ENCODE peak calls at places on chromosomes 5 and 9, in eight cellular contexts. U, X, N, B, T, Z, L and R are unnamed samples.

GRCh38 chr5:873328-873727 is 19.3 kb downstream of the BRD9 start:
- DNase-seq in T (no peak), B (no peak), L (no peak), X (no peak), U (no peak), Z (no peak), N (no peak), R (no peak)

GRCh38 chr5:109688647-109688998 is 1.1 kb upstream of the MAN2A1 start:
- DNase-seq in T (no peak), Z (peak), L (no peak), U (peak), B (no peak), N (peak), X (peak), R (no peak)

GRCh38 chr5:106392766-106393165 is 1278.0 kb downstream of the EFNA5 start:
- DNase-seq in Z (no peak), N (no peak), L (no peak), U (no peak), B (no peak), X (peak), T (no peak), R (no peak)

GRCh38 chr9:16328349-16328748 is 542.1 kb downstream of the BNC2 start:
- DNase-seq in U (no peak), N (no peak), Z (no peak), B (no peak), T (no peak), X (no peak), L (no peak), R (no peak)

GRCh38 chr5:173644700-173645436 is 28.4 kb upstream of the BOD1 start:
- DNase-seq in L (no peak), X (no peak), Z (no peak), U (no peak), N (no peak), B (no peak), T (no peak), R (no peak)

GRCh38 chr9:114082017-114082735 is 4.1 kb upstream of the AMBP start:
- DNase-seq in U (peak), B (peak), N (peak), L (peak), X (peak), Z (peak), T (peak), R (peak)

GRCh38 chr5:164345853-164346252 is 840.4 kb downstream of the MAT2B start:
- DNase-seq in L (no peak), U (no peak), T (no peak), Z (no peak), B (no peak), X (no peak), N (no peak), R (no peak)

GRCh38 chr5:124132843-124133242 is 613.6 kb downstream of the ZNF608 start:
- DNase-seq in L (no peak), X (no peak), N (no peak), Z (peak), U (no peak), T (no peak), B (no peak), R (no peak)

GRCh38 chr5:32991416-32991805 is 280.3 kb downstream of the NPR3 start:
- DNase-seq in U (no peak), X (no peak), T (no peak), L (no peak), B (no peak), Z (no peak), N (no peak), R (no peak)

GRCh38 chr9:126384926-126385325 is 58.3 kb downstream of the MVB12B start:
- DNase-seq in X (no peak), L (no peak), T (no peak), B (no peak), N (no peak), Z (no peak), U (no peak), R (no peak)

GRCh38 chr9:114682846-114683245 is 854 bp upstream of the TEX48 start:
- DNase-seq in T (no peak), U (no peak), Z (no peak), X (no peak), L (no peak), N (no peak), B (no peak), R (no peak)

GRCh38 chr5:149363345-149363744 is 5.5 kb downstream of the PCYOX1L start:
- DNase-seq in X (no peak), N (no peak), Z (no peak), U (no peak), L (no peak), B (no peak), T (no peak), R (no peak)

GRCh38 chr5:123344819-123345426 is 78.3 kb downstream of the CEP120 start:
- DNase-seq in T (no peak), B (peak), U (peak), X (peak), Z (peak), L (peak), N (no peak), R (no peak)

GRCh38 chr5:6861667-6862066 is 148.4 kb downstream of the TENT4A start:
- DNase-seq in L (no peak), N (no peak), T (no peak), B (no peak), X (peak), U (no peak), Z (no peak), R (no peak)